ENCODE peak calls at places on chromosome 9, in nine cellular contexts. One of them, this sample, is unnamed.

GRCh38 chr9:35790025-35790384 is 1.4 kb upstream of the NPR2 start:
- DNase-seq in GM06990: no peak
- DNase-seq in pancreas: no peak
- DNase-seq in adrenal gland: no peak
- DNase-seq in cardiac muscle cell: no peak
- DNase-seq in AG09309: no peak
- DNase-seq in foreskin fibroblast: no peak
- DNase-seq in PC-3: no peak
- DNase-seq in dorsolateral prefrontal cortex: no peak
- DNase-seq in this sample: no peak

GRCh38 chr9:89278551-89278950 is 32.4 kb upstream of the CKS2 start:
- DNase-seq in adrenal gland: no peak
- DNase-seq in dorsolateral prefrontal cortex: no peak
- DNase-seq in PC-3: no peak
- DNase-seq in cardiac muscle cell: no peak
- DNase-seq in GM06990: no peak
- DNase-seq in AG09309: no peak
- DNase-seq in pancreas: no peak
- DNase-seq in foreskin fibroblast: no peak
- DNase-seq in this sample: no peak

GRCh38 chr9:38068616-38068865 is 486 bp downstream of the SHB start:
- DNase-seq in dorsolateral prefrontal cortex: no peak
- DNase-seq in pancreas: no peak
- DNase-seq in adrenal gland: peak; percentile 41
- DNase-seq in AG09309: no peak
- DNase-seq in PC-3: peak; percentile 29
- DNase-seq in cardiac muscle cell: peak; percentile 67
- DNase-seq in foreskin fibroblast: peak; percentile 81
- DNase-seq in GM06990: no peak
- DNase-seq in this sample: no peak

GRCh38 chr9:84493284-84493947 is 152.9 kb upstream of the SLC28A3 start:
- DNase-seq in pancreas: no peak
- DNase-seq in AG09309: no peak
- DNase-seq in adrenal gland: no peak
- DNase-seq in cardiac muscle cell: no peak
- DNase-seq in dorsolateral prefrontal cortex: no peak
- DNase-seq in PC-3: no peak
- DNase-seq in foreskin fibroblast: no peak
- DNase-seq in GM06990: no peak
- DNase-seq in this sample: no peak

GRCh38 chr9:79360387-79361347 is 211.1 kb upstream of the TLE4 start:
- DNase-seq in GM06990: no peak
- DNase-seq in PC-3: peak; percentile 27
- DNase-seq in pancreas: no peak
- DNase-seq in foreskin fibroblast: peak; percentile 16
- DNase-seq in cardiac muscle cell: peak; percentile 21
- DNase-seq in dorsolateral prefrontal cortex: no peak
- DNase-seq in adrenal gland: no peak
- DNase-seq in AG09309: no peak
- DNase-seq in this sample: no peak

GRCh38 chr9:115444941-115445340 is 327.0 kb upstream of the TNC start:
- DNase-seq in adrenal gland: no peak
- DNase-seq in foreskin fibroblast: peak; percentile 27
- DNase-seq in PC-3: no peak
- DNase-seq in AG09309: no peak
- DNase-seq in pancreas: no peak
- DNase-seq in cardiac muscle cell: no peak
- DNase-seq in dorsolateral prefrontal cortex: no peak
- DNase-seq in GM06990: no peak
- DNase-seq in this sample: no peak

GRCh38 chr9:112971415-112971814 is 40.6 kb downstream of the ZNF883 start:
- DNase-seq in AG09309: no peak
- DNase-seq in dorsolateral prefrontal cortex: no peak
- DNase-seq in foreskin fibroblast: peak; percentile 1
- DNase-seq in GM06990: peak; percentile 2
- DNase-seq in PC-3: peak; percentile 29
- DNase-seq in pancreas: no peak
- DNase-seq in cardiac muscle cell: peak; percentile 22
- DNase-seq in adrenal gland: peak; percentile 4
- DNase-seq in this sample: no peak

GRCh38 chr9:6910032-6910431 is 152.3 kb downstream of the KDM4C start:
- DNase-seq in PC-3: peak; percentile 29
- DNase-seq in pancreas: no peak
- DNase-seq in foreskin fibroblast: peak; percentile 67
- DNase-seq in adrenal gland: no peak
- DNase-seq in AG09309: no peak
- DNase-seq in dorsolateral prefrontal cortex: no peak
- DNase-seq in GM06990: no peak
- DNase-seq in cardiac muscle cell: peak; percentile 48
- DNase-seq in this sample: no peak

GRCh38 chr9:32378496-32378895 is 5.9 kb upstream of the ACO1 start:
- DNase-seq in pancreas: no peak
- DNase-seq in adrenal gland: peak; percentile 53
- DNase-seq in foreskin fibroblast: peak; percentile 86
- DNase-seq in GM06990: peak; percentile 24
- DNase-seq in AG09309: peak; percentile 40
- DNase-seq in cardiac muscle cell: peak; percentile 85
- DNase-seq in dorsolateral prefrontal cortex: no peak
- DNase-seq in PC-3: peak; percentile 69
- DNase-seq in this sample: no peak

GRCh38 chr9:93189369-93190132 is 5.6 kb downstream of the WNK2 start:
- DNase-seq in PC-3: no peak
- DNase-seq in adrenal gland: no peak
- DNase-seq in pancreas: no peak
- DNase-seq in foreskin fibroblast: no peak
- DNase-seq in cardiac muscle cell: no peak
- DNase-seq in GM06990: no peak
- DNase-seq in AG09309: no peak
- DNase-seq in dorsolateral prefrontal cortex: no peak
- DNase-seq in this sample: no peak

GRCh38 chr9:113317777-113318176 is 14.6 kb upstream of the RNF183 start:
- DNase-seq in PC-3: no peak
- DNase-seq in pancreas: no peak
- DNase-seq in dorsolateral prefrontal cortex: no peak
- DNase-seq in cardiac muscle cell: peak; percentile 46
- DNase-seq in AG09309: no peak
- DNase-seq in adrenal gland: no peak
- DNase-seq in foreskin fibroblast: peak; percentile 47
- DNase-seq in GM06990: no peak
- DNase-seq in this sample: no peak

GRCh38 chr9:63817622-63818518 is 1467.1 kb downstream of the FOXD4L5 start:
- DNase-seq in PC-3: no peak
- DNase-seq in dorsolateral prefrontal cortex: peak; percentile 79
- DNase-seq in pancreas: peak; percentile 49
- DNase-seq in foreskin fibroblast: peak; percentile 32
- DNase-seq in adrenal gland: peak; percentile 19
- DNase-seq in AG09309: no peak
- DNase-seq in cardiac muscle cell: peak; percentile 13
- DNase-seq in GM06990: peak; percentile 93
- DNase-seq in this sample: peak; percentile 55

GRCh38 chr9:125949247-125949646 is 202.1 kb downstream of the PBX3 start:
- DNase-seq in cardiac muscle cell: peak; percentile 22
- DNase-seq in adrenal gland: no peak
- DNase-seq in PC-3: peak; percentile 76
- DNase-seq in dorsolateral prefrontal cortex: no peak
- DNase-seq in pancreas: no peak
- DNase-seq in foreskin fibroblast: no peak
- DNase-seq in AG09309: no peak
- DNase-seq in GM06990: no peak
- DNase-seq in this sample: no peak

GRCh38 chr9:127637322-127637847 is 25.3 kb downstream of the STXBP1 start:
- DNase-seq in adrenal gland: peak; percentile 73
- DNase-seq in GM06990: no peak
- DNase-seq in PC-3: peak; percentile 55
- DNase-seq in AG09309: peak; percentile 76
- DNase-seq in pancreas: no peak
- DNase-seq in cardiac muscle cell: peak; percentile 90
- DNase-seq in dorsolateral prefrontal cortex: no peak
- DNase-seq in foreskin fibroblast: peak; percentile 85
- DNase-seq in this sample: no peak

GRCh38 chr9:85425153-85425611 is 316.6 kb downstream of the AGTPBP1 start:
- DNase-seq in cardiac muscle cell: peak; percentile 64
- DNase-seq in GM06990: peak; percentile 18
- DNase-seq in AG09309: peak; percentile 53
- DNase-seq in adrenal gland: peak; percentile 67
- DNase-seq in pancreas: peak; percentile 63
- DNase-seq in dorsolateral prefrontal cortex: no peak
- DNase-seq in foreskin fibroblast: peak; percentile 73
- DNase-seq in PC-3: peak; percentile 75
- DNase-seq in this sample: peak; percentile 35

GRCh38 chr9:97853056-97853843 is at the start of gene FOXE1:
- DNase-seq in cardiac muscle cell: no peak
- DNase-seq in dorsolateral prefrontal cortex: no peak
- DNase-seq in adrenal gland: no peak
- DNase-seq in AG09309: no peak
- DNase-seq in GM06990: no peak
- DNase-seq in foreskin fibroblast: no peak
- DNase-seq in PC-3: no peak
- DNase-seq in pancreas: no peak
- DNase-seq in this sample: no peak

GRCh38 chr9:68547417-68547816 is 6.7 kb upstream of the TMEM252 start:
- DNase-seq in foreskin fibroblast: no peak
- DNase-seq in adrenal gland: no peak
- DNase-seq in PC-3: no peak
- DNase-seq in AG09309: no peak
- DNase-seq in cardiac muscle cell: no peak
- DNase-seq in GM06990: no peak
- DNase-seq in pancreas: no peak
- DNase-seq in dorsolateral prefrontal cortex: no peak
- DNase-seq in this sample: no peak

GRCh38 chr9:128669786-128670185 is 13.1 kb upstream of the DYNC2I2 start:
- DNase-seq in PC-3: no peak
- DNase-seq in cardiac muscle cell: no peak
- DNase-seq in GM06990: no peak
- DNase-seq in dorsolateral prefrontal cortex: no peak
- DNase-seq in adrenal gland: no peak
- DNase-seq in AG09309: no peak
- DNase-seq in foreskin fibroblast: no peak
- DNase-seq in pancreas: no peak
- DNase-seq in this sample: no peak

GRCh38 chr9:84111726-84112125 is 131.1 kb downstream of the RMI1 start:
- DNase-seq in adrenal gland: no peak
- DNase-seq in AG09309: no peak
- DNase-seq in PC-3: peak; percentile 24
- DNase-seq in foreskin fibroblast: peak; percentile 56
- DNase-seq in cardiac muscle cell: peak; percentile 36
- DNase-seq in pancreas: no peak
- DNase-seq in GM06990: no peak
- DNase-seq in dorsolateral prefrontal cortex: no peak
- DNase-seq in this sample: no peak

GRCh38 chr9:23663536-23663935 is 162.5 kb downstream of the ELAVL2 start:
- DNase-seq in foreskin fibroblast: no peak
- DNase-seq in pancreas: no peak
- DNase-seq in GM06990: no peak
- DNase-seq in PC-3: peak; percentile 58
- DNase-seq in cardiac muscle cell: no peak
- DNase-seq in AG09309: no peak
- DNase-seq in dorsolateral prefrontal cortex: no peak
- DNase-seq in adrenal gland: no peak
- DNase-seq in this sample: no peak
- H3K4me3 ChIP-seq in foreskin fibroblast: no peak overlapping the region
- H3K4me3 ChIP-seq in pancreas: no peak overlapping the region
- H3K4me3 ChIP-seq in GM06990: no peak overlapping the region
- H3K4me3 ChIP-seq in PC-3: no peak overlapping the region
- H3K4me3 ChIP-seq in cardiac muscle cell: no peak overlapping the region
- H3K4me3 ChIP-seq in AG09309: no peak overlapping the region
- H3K4me3 ChIP-seq in dorsolateral prefrontal cortex: no peak overlapping the region
- H3K4me3 ChIP-seq in adrenal gland: no peak overlapping the region
- H3K4me3 ChIP-seq in this sample: no peak overlapping the region

GRCh38 chr9:107155244-107155817 is 127.7 kb upstream of the RAD23B start:
- DNase-seq in adrenal gland: no peak
- DNase-seq in dorsolateral prefrontal cortex: no peak
- DNase-seq in GM06990: no peak
- DNase-seq in PC-3: no peak
- DNase-seq in foreskin fibroblast: no peak
- DNase-seq in cardiac muscle cell: no peak
- DNase-seq in pancreas: no peak
- DNase-seq in AG09309: no peak
- DNase-seq in this sample: no peak
- TF ChIP-seq CTCF in adrenal gland: no peak
- TF ChIP-seq CTCF in dorsolateral prefrontal cortex: no peak
- TF ChIP-seq CTCF in GM06990: peak; percentile 26
- TF ChIP-seq CTCF in PC-3: peak; percentile 41
- TF ChIP-seq CTCF in foreskin fibroblast: peak; percentile 5
- TF ChIP-seq CTCF in cardiac muscle cell: peak; percentile 33
- TF ChIP-seq CTCF in pancreas: no peak
- TF ChIP-seq CTCF in AG09309: peak; percentile 25
- TF ChIP-seq CTCF in this sample: peak; percentile 23

GRCh38 chr9:122346478-122347347 is 24.1 kb upstream of the PTGS1 start:
- DNase-seq in PC-3: peak; percentile 17
- DNase-seq in adrenal gland: peak; percentile 50
- DNase-seq in AG09309: no peak
- DNase-seq in pancreas: peak; percentile 38
- DNase-seq in GM06990: no peak
- DNase-seq in cardiac muscle cell: peak; percentile 53
- DNase-seq in foreskin fibroblast: peak; percentile 52
- DNase-seq in dorsolateral prefrontal cortex: no peak
- DNase-seq in this sample: peak; percentile 63
- H3K4me3 ChIP-seq in PC-3: peak overlapping the region; percentile 64
- H3K4me3 ChIP-seq in adrenal gland: no peak overlapping the region
- H3K4me3 ChIP-seq in AG09309: peak overlapping the region; percentile 60
- H3K4me3 ChIP-seq in pancreas: peak overlapping the region; percentile 63
- H3K4me3 ChIP-seq in GM06990: peak overlapping the region; percentile 55
- H3K4me3 ChIP-seq in cardiac muscle cell: peak overlapping the region; percentile 30
- H3K4me3 ChIP-seq in foreskin fibroblast: peak overlapping the region; percentile 50
- H3K4me3 ChIP-seq in dorsolateral prefrontal cortex: peak overlapping the region; percentile 58
- H3K4me3 ChIP-seq in this sample: peak overlapping the region; percentile 67

DNA sequence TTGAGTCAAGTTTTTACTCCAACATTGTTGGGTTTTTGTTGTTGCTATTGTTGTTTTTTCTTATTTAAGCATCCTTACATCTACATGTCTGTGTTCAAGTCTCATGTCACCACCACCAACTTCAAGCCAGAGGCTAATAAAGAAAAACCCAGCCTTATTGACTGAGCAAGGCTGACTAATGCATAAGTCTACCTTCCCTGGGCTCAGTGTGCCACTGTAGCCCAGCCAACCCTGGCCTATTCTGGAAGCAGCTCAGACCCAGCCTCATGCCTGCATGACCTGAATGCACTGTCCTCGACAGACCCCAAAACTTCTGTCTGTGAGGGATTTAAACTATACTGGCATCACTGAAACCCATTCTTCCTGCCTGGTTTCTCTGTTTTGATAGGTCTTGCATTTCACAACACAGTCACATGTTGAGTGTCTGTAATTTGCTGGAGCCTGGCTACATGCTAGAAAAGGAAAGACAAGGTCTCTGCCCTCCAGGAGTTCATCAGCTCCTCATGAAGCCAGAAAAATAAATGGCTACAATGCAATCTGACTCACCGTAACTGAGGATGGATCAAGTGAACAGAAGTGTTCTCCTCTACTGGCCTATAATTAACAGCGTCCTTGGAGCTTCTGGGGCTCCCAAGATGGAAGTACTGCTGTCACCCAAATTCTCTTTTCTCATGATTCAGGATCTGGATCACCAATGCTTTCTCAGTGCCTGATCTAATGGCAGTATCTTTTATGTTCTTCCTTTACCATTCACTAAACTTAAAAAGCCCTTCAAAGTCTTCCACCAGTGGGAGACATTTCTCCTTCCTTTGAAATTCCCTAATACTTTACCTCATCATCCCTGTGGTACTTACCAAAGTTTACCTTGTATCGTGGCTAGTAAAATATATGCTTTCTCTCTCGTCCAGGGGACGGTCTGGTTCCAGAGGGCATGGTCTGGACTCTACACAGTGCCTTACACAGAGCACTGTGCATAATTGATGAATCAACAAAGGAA is 103.9 kb upstream of the IFNE start:
- DNase-seq in pancreas: no peak
- DNase-seq in AG09309: no peak
- DNase-seq in dorsolateral prefrontal cortex: no peak
- DNase-seq in PC-3: peak; percentile 39
- DNase-seq in foreskin fibroblast: peak; percentile 69
- DNase-seq in adrenal gland: no peak
- DNase-seq in cardiac muscle cell: no peak
- DNase-seq in GM06990: no peak
- DNase-seq in this sample: no peak
- TF ChIP-seq CTCF in pancreas: no peak
- TF ChIP-seq CTCF in AG09309: peak; percentile 44
- TF ChIP-seq CTCF in dorsolateral prefrontal cortex: no peak
- TF ChIP-seq CTCF in PC-3: peak; percentile 53
- TF ChIP-seq CTCF in foreskin fibroblast: peak; percentile 37
- TF ChIP-seq CTCF in adrenal gland: no peak
- TF ChIP-seq CTCF in cardiac muscle cell: peak; percentile 40
- TF ChIP-seq CTCF in GM06990: no peak
- TF ChIP-seq CTCF in this sample: no peak

This sample was measured in left ventricle myocardium inferior.